ENCODE peak calls at places on chromosomes 6 and 20, in ten cellular contexts. One of them, this sample, is unnamed.

GRCh38 chr6:28880894-28881780 is 42.6 kb downstream of the TRIM27 start:
- DNase-seq in mesothelial cell of epicardium: peak; percentile 89
- DNase-seq in Calu3: peak; percentile 85
- DNase-seq in GM20000: peak; percentile 70
- DNase-seq in GM13977: peak; percentile 67
- DNase-seq in WTC11: peak; percentile 85
- DNase-seq in choroid plexus epithelial cell: peak; percentile 82
- DNase-seq in AG09319: no peak
- DNase-seq in CD8-positive, alpha-beta T cell: peak; percentile 59
- DNase-seq in WERI-Rb-1: peak; percentile 68
- DNase-seq in this sample: no peak

GRCh38 chr20:38888059-38888831 is 38.0 kb upstream of the FAM83D start:
- DNase-seq in AG09319: no peak
- DNase-seq in GM13977: no peak
- DNase-seq in GM20000: no peak
- DNase-seq in WTC11: no peak
- DNase-seq in CD8-positive, alpha-beta T cell: no peak
- DNase-seq in WERI-Rb-1: no peak
- DNase-seq in mesothelial cell of epicardium: no peak
- DNase-seq in Calu3: no peak
- DNase-seq in choroid plexus epithelial cell: no peak
- DNase-seq in this sample: no peak

GRCh38 chr20:40953856-40954255 is 74.8 kb upstream of the TOP1 start:
- DNase-seq in GM13977: no peak
- DNase-seq in mesothelial cell of epicardium: no peak
- DNase-seq in choroid plexus epithelial cell: peak; percentile 74
- DNase-seq in AG09319: peak; percentile 22
- DNase-seq in WERI-Rb-1: no peak
- DNase-seq in GM20000: no peak
- DNase-seq in Calu3: no peak
- DNase-seq in WTC11: no peak
- DNase-seq in CD8-positive, alpha-beta T cell: no peak
- DNase-seq in this sample: no peak

GRCh38 chr6:35058041-35058675 is 83.0 kb downstream of the TCP11 start:
- DNase-seq in Calu3: no peak
- DNase-seq in WERI-Rb-1: peak; percentile 88
- DNase-seq in mesothelial cell of epicardium: no peak
- DNase-seq in GM13977: no peak
- DNase-seq in choroid plexus epithelial cell: peak; percentile 27
- DNase-seq in CD8-positive, alpha-beta T cell: no peak
- DNase-seq in WTC11: no peak
- DNase-seq in GM20000: no peak
- DNase-seq in AG09319: no peak
- DNase-seq in this sample: no peak

GRCh38 chr6:130903007-130903406 is 75.8 kb downstream of the SMLR1 start:
- DNase-seq in AG09319: no peak
- DNase-seq in Calu3: no peak
- DNase-seq in WTC11: no peak
- DNase-seq in CD8-positive, alpha-beta T cell: no peak
- DNase-seq in GM20000: no peak
- DNase-seq in mesothelial cell of epicardium: no peak
- DNase-seq in WERI-Rb-1: no peak
- DNase-seq in choroid plexus epithelial cell: peak; percentile 12
- DNase-seq in GM13977: no peak
- DNase-seq in this sample: no peak

GRCh38 chr6:90241229-90241873 is 55.3 kb downstream of the BACH2 start:
- DNase-seq in WTC11: peak; percentile 27
- DNase-seq in AG09319: no peak
- DNase-seq in WERI-Rb-1: peak; percentile 35
- DNase-seq in GM13977: no peak
- DNase-seq in Calu3: no peak
- DNase-seq in CD8-positive, alpha-beta T cell: no peak
- DNase-seq in mesothelial cell of epicardium: no peak
- DNase-seq in choroid plexus epithelial cell: no peak
- DNase-seq in GM20000: no peak
- DNase-seq in this sample: no peak

GRCh38 chr6:84581494-84582259 is 182.7 kb downstream of the TBX18 start:
- DNase-seq in choroid plexus epithelial cell: peak; percentile 94
- DNase-seq in AG09319: peak; percentile 27
- DNase-seq in GM13977: no peak
- DNase-seq in WTC11: no peak
- DNase-seq in CD8-positive, alpha-beta T cell: no peak
- DNase-seq in Calu3: no peak
- DNase-seq in mesothelial cell of epicardium: no peak
- DNase-seq in GM20000: no peak
- DNase-seq in WERI-Rb-1: no peak
- DNase-seq in this sample: no peak

GRCh38 chr6:70879496-70879895 is 77.4 kb downstream of the B3GAT2 start:
- DNase-seq in choroid plexus epithelial cell: no peak
- DNase-seq in GM20000: no peak
- DNase-seq in WTC11: no peak
- DNase-seq in mesothelial cell of epicardium: no peak
- DNase-seq in GM13977: no peak
- DNase-seq in AG09319: no peak
- DNase-seq in Calu3: no peak
- DNase-seq in WERI-Rb-1: no peak
- DNase-seq in CD8-positive, alpha-beta T cell: no peak
- DNase-seq in this sample: no peak

GRCh38 chr6:551405-551804 is 105.5 kb downstream of the HUS1B start:
- DNase-seq in CD8-positive, alpha-beta T cell: peak; percentile 9
- DNase-seq in WERI-Rb-1: peak; percentile 47
- DNase-seq in choroid plexus epithelial cell: peak; percentile 73
- DNase-seq in GM20000: peak; percentile 34
- DNase-seq in WTC11: peak; percentile 50
- DNase-seq in AG09319: no peak
- DNase-seq in GM13977: no peak
- DNase-seq in mesothelial cell of epicardium: no peak
- DNase-seq in Calu3: no peak
- DNase-seq in this sample: no peak

GRCh38 chr20:13736792-13737191 is 47.9 kb downstream of the ESF1 start:
- DNase-seq in GM13977: no peak
- DNase-seq in CD8-positive, alpha-beta T cell: no peak
- DNase-seq in AG09319: peak; percentile 19
- DNase-seq in WERI-Rb-1: no peak
- DNase-seq in GM20000: no peak
- DNase-seq in Calu3: no peak
- DNase-seq in choroid plexus epithelial cell: peak; percentile 90
- DNase-seq in mesothelial cell of epicardium: no peak
- DNase-seq in WTC11: no peak
- DNase-seq in this sample: no peak

DNA sequence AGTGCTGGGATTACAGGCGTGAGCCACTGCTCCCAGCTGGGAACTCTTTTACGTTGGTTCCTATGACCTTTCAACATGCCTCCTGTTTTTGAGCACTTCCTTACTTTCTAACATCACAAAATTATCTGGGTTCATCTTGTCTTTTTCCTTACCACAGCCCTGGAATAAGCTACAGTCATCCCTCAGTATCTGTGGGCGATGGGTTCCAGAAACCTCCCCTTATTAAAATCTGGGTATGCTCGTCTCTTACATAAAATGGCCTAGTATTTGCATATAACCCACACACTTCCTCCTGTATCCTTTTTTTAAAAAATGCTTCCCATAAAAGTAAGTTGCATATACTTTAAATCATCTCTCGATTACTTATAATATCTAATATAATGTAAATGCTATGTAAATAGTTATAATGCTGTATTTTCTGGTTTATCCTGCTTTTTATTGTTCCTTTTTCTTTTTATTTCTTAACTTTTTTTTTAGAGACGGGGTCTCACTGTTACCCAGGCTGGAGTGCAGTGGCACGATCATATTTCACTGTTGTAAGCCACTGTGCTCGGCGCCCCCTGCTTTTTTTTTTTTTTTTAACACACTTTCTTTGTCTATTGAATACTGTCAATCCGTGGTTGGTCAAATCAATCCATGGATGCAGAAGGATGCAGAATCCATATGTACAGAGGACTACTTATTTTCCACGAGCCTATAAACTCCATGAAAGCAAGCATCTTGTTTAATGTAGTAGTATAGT is 9.2 kb downstream of the RPF2 start:
- DNase-seq in WERI-Rb-1: peak; percentile 21
- DNase-seq in mesothelial cell of epicardium: no peak
- DNase-seq in GM13977: no peak
- DNase-seq in GM20000: no peak
- DNase-seq in Calu3: no peak
- DNase-seq in WTC11: no peak
- DNase-seq in AG09319: no peak
- DNase-seq in CD8-positive, alpha-beta T cell: no peak
- DNase-seq in choroid plexus epithelial cell: no peak
- DNase-seq in this sample: no peak
- TF ChIP-seq CTCF in WERI-Rb-1: no peak
- TF ChIP-seq CTCF in mesothelial cell of epicardium: no peak
- TF ChIP-seq CTCF in GM13977: no peak
- TF ChIP-seq CTCF in GM20000: no peak
- TF ChIP-seq CTCF in Calu3: no peak
- TF ChIP-seq CTCF in WTC11: no peak
- TF ChIP-seq CTCF in AG09319: no peak
- TF ChIP-seq CTCF in CD8-positive, alpha-beta T cell: no peak
- TF ChIP-seq CTCF in choroid plexus epithelial cell: no peak
- TF ChIP-seq CTCF in this sample: no peak

GRCh38 chr6:6730831-6731230 is 142.3 kb downstream of the LY86 start:
- DNase-seq in AG09319: peak; percentile 66
- DNase-seq in choroid plexus epithelial cell: peak; percentile 87
- DNase-seq in GM20000: no peak
- DNase-seq in WERI-Rb-1: no peak
- DNase-seq in GM13977: no peak
- DNase-seq in WTC11: no peak
- DNase-seq in Calu3: no peak
- DNase-seq in CD8-positive, alpha-beta T cell: no peak
- DNase-seq in mesothelial cell of epicardium: no peak
- DNase-seq in this sample: no peak
- TF ChIP-seq CTCF in AG09319: no peak
- TF ChIP-seq CTCF in choroid plexus epithelial cell: no peak
- TF ChIP-seq CTCF in GM20000: no peak
- TF ChIP-seq CTCF in WERI-Rb-1: no peak
- TF ChIP-seq CTCF in GM13977: no peak
- TF ChIP-seq CTCF in WTC11: no peak
- TF ChIP-seq CTCF in Calu3: no peak
- TF ChIP-seq CTCF in CD8-positive, alpha-beta T cell: no peak
- TF ChIP-seq CTCF in mesothelial cell of epicardium: no peak
- TF ChIP-seq CTCF in this sample: no peak

DNA sequence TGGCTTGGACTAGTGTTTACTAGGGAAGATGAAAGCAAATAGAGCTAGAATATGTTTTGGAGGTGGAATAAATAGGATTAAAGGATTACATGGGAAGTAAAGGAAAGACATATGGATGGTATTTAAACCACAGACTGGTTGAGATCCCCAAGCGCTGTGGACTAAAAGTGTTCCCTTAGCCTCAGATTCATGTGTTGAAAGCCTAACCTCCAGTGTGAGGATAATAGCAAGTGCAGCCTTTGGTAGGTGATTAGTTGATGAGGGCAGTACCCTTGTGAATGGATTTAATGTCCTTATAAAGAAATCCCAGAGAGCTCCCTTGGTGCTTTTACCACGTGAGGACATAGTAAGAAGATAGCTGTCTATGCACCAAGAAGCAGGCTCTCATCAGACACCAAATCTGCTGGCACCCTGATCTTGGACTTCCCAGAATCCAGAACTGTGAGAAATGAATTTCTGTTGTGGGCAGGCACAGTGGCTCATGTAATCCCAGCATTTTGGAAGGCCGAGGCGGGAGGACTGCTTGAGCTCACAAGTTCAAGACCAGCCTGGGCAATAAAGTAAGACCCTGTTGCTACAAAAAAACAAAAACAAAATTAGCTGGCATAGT is 57.3 kb upstream of the MCM9 start:
- DNase-seq in mesothelial cell of epicardium: no peak
- DNase-seq in WTC11: no peak
- DNase-seq in AG09319: no peak
- DNase-seq in choroid plexus epithelial cell: no peak
- DNase-seq in WERI-Rb-1: peak; percentile 77
- DNase-seq in GM13977: no peak
- DNase-seq in Calu3: no peak
- DNase-seq in GM20000: no peak
- DNase-seq in CD8-positive, alpha-beta T cell: no peak
- DNase-seq in this sample: no peak
- TF ChIP-seq CTCF in mesothelial cell of epicardium: no peak
- TF ChIP-seq CTCF in WTC11: no peak
- TF ChIP-seq CTCF in AG09319: no peak
- TF ChIP-seq CTCF in choroid plexus epithelial cell: no peak
- TF ChIP-seq CTCF in WERI-Rb-1: no peak
- TF ChIP-seq CTCF in GM13977: no peak
- TF ChIP-seq CTCF in Calu3: no peak
- TF ChIP-seq CTCF in GM20000: no peak
- TF ChIP-seq CTCF in CD8-positive, alpha-beta T cell: no peak
- TF ChIP-seq CTCF in this sample: no peak

GRCh38 chr6:21826031-21826430 is 232.5 kb downstream of the SOX4 start:
- DNase-seq in WTC11: peak; percentile 38
- DNase-seq in WERI-Rb-1: no peak
- DNase-seq in CD8-positive, alpha-beta T cell: no peak
- DNase-seq in GM13977: no peak
- DNase-seq in Calu3: peak; percentile 62
- DNase-seq in GM20000: no peak
- DNase-seq in mesothelial cell of epicardium: no peak
- DNase-seq in AG09319: no peak
- DNase-seq in choroid plexus epithelial cell: peak; percentile 38
- DNase-seq in this sample: no peak

GRCh38 chr6:21829126-21829525 is 235.6 kb downstream of the SOX4 start:
- DNase-seq in AG09319: no peak
- DNase-seq in WERI-Rb-1: no peak
- DNase-seq in WTC11: no peak
- DNase-seq in mesothelial cell of epicardium: no peak
- DNase-seq in CD8-positive, alpha-beta T cell: no peak
- DNase-seq in choroid plexus epithelial cell: no peak
- DNase-seq in Calu3: no peak
- DNase-seq in GM20000: no peak
- DNase-seq in GM13977: no peak
- DNase-seq in this sample: no peak

GRCh38 chr6:21827425-21828192 is 234.1 kb downstream of the SOX4 start:
- DNase-seq in Calu3: no peak
- DNase-seq in WTC11: no peak
- DNase-seq in GM20000: no peak
- DNase-seq in choroid plexus epithelial cell: peak; percentile 24
- DNase-seq in GM13977: no peak
- DNase-seq in AG09319: no peak
- DNase-seq in WERI-Rb-1: no peak
- DNase-seq in CD8-positive, alpha-beta T cell: no peak
- DNase-seq in mesothelial cell of epicardium: no peak
- DNase-seq in this sample: no peak

GRCh38 chr6:21826460-21826859 is 232.9 kb downstream of the SOX4 start:
- DNase-seq in choroid plexus epithelial cell: no peak
- DNase-seq in GM13977: no peak
- DNase-seq in Calu3: no peak
- DNase-seq in CD8-positive, alpha-beta T cell: no peak
- DNase-seq in GM20000: no peak
- DNase-seq in WTC11: no peak
- DNase-seq in AG09319: no peak
- DNase-seq in WERI-Rb-1: no peak
- DNase-seq in mesothelial cell of epicardium: no peak
- DNase-seq in this sample: no peak

DNA sequence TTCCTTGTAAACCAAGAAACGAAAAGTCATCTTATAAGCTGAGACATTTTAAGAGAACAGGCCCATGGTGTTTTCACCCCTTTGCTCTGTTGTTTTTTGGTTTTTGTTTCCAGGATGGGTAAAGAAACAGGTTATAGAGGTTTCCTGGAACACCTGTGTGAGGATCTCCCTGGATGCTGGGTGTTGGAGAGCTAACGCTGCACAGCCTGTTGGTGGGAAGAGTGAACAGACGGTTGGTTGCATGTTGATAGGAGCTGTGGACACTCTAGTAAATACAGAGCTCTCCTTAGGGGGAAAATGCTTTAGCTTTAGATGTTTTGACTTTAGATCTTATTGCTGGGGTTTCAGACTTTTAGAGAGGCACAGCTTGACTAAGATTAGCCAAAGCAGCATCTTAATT is 235.1 kb downstream of the SOX4 start:
- DNase-seq in WTC11: no peak
- DNase-seq in choroid plexus epithelial cell: no peak
- DNase-seq in CD8-positive, alpha-beta T cell: no peak
- DNase-seq in AG09319: no peak
- DNase-seq in Calu3: no peak
- DNase-seq in WERI-Rb-1: no peak
- DNase-seq in GM13977: no peak
- DNase-seq in mesothelial cell of epicardium: no peak
- DNase-seq in GM20000: no peak
- DNase-seq in this sample: no peak
- TF ChIP-seq CTCF in WTC11: no peak
- TF ChIP-seq CTCF in choroid plexus epithelial cell: no peak
- TF ChIP-seq CTCF in CD8-positive, alpha-beta T cell: no peak
- TF ChIP-seq CTCF in AG09319: no peak
- TF ChIP-seq CTCF in Calu3: no peak
- TF ChIP-seq CTCF in WERI-Rb-1: peak; percentile 24
- TF ChIP-seq CTCF in GM13977: no peak
- TF ChIP-seq CTCF in mesothelial cell of epicardium: no peak
- TF ChIP-seq CTCF in GM20000: no peak
- TF ChIP-seq CTCF in this sample: no peak

This sample was measured in CD14-positive monocyte.